ENCODE peak calls at places on chromosome 20, in five cellular contexts. One of them, this sample, is unnamed. For H3K4me1, the result is how much of the 10 kb centered on the place peaks cover.

GRCh38 chr20:31833130-31833930 is 12.1 kb downstream of the FOXS1 start:
- DNase-seq in breast epithelium: no peak
- DNase-seq in ovary: peak
- DNase-seq in IMR-90: peak
- DNase-seq in thyroid gland: peak
- DNase-seq in this sample: peak

GRCh38 chr20:41574802-41575389 is 43.3 kb downstream of the CHD6 start:
- DNase-seq in breast epithelium: no peak
- DNase-seq in ovary: no peak
- DNase-seq in IMR-90: no peak
- DNase-seq in thyroid gland: no peak
- DNase-seq in this sample: no peak

GRCh38 chr20:63378626-63379025 is 17.5 kb upstream of the CHRNA4 start:
- DNase-seq in breast epithelium: no peak
- DNase-seq in ovary: no peak
- DNase-seq in IMR-90: no peak
- DNase-seq in thyroid gland: no peak
- DNase-seq in this sample: no peak

GRCh38 chr20:38290829-38291581 is 13.0 kb upstream of the BPI start:
- DNase-seq in breast epithelium: no peak
- DNase-seq in ovary: no peak
- DNase-seq in IMR-90: peak
- DNase-seq in thyroid gland: no peak
- DNase-seq in this sample: no peak

GRCh38 chr20:38680492-38681118 is 43.7 kb upstream of the SLC32A1 start:
- DNase-seq in breast epithelium: no peak
- DNase-seq in ovary: no peak
- DNase-seq in IMR-90: peak
- DNase-seq in thyroid gland: peak
- DNase-seq in this sample: no peak

GRCh38 chr20:63978319-63979220 is 872 bp downstream of the SAMD10 start:
- DNase-seq in breast epithelium: peak
- DNase-seq in ovary: peak
- DNase-seq in IMR-90: peak
- DNase-seq in thyroid gland: peak
- DNase-seq in this sample: no peak

GRCh38 chr20:25036331-25036936 is 21.5 kb downstream of the ACSS1 start:
- DNase-seq in breast epithelium: no peak
- DNase-seq in ovary: no peak
- DNase-seq in IMR-90: no peak
- DNase-seq in thyroid gland: no peak
- DNase-seq in this sample: no peak

GRCh38 chr20:38355161-38356012 is 9.1 kb downstream of the LBP start:
- DNase-seq in breast epithelium: no peak
- DNase-seq in ovary: no peak
- DNase-seq in IMR-90: no peak
- DNase-seq in thyroid gland: no peak
- DNase-seq in this sample: no peak

GRCh38 chr20:39876974-39877615 is 811.9 kb downstream of the MAFB start:
- DNase-seq in breast epithelium: no peak
- DNase-seq in ovary: no peak
- DNase-seq in IMR-90: no peak
- DNase-seq in thyroid gland: no peak
- DNase-seq in this sample: no peak

GRCh38 chr20:34083137-34083536 is 28.9 kb downstream of the EIF2S2 start:
- DNase-seq in breast epithelium: no peak
- DNase-seq in ovary: peak
- DNase-seq in IMR-90: peak
- DNase-seq in thyroid gland: peak
- DNase-seq in this sample: peak

GRCh38 chr20:33515569-33516216 is 25.8 kb downstream of the CBFA2T2 start:
- DNase-seq in breast epithelium: no peak
- DNase-seq in ovary: no peak
- DNase-seq in IMR-90: no peak
- DNase-seq in thyroid gland: no peak
- DNase-seq in this sample: no peak

GRCh38 chr20:49482173-49482572 is 295 bp downstream of the KCNB1 start:
- DNase-seq in breast epithelium: no peak
- DNase-seq in ovary: no peak
- DNase-seq in IMR-90: no peak
- DNase-seq in thyroid gland: no peak
- DNase-seq in this sample: no peak

GRCh38 chr20:36591854-36592641 is 13.5 kb upstream of the RAB5IF start:
- DNase-seq in breast epithelium: no peak
- DNase-seq in ovary: peak
- DNase-seq in IMR-90: peak
- DNase-seq in thyroid gland: no peak
- DNase-seq in this sample: no peak

GRCh38 chr20:56595746-56596478 is 33.2 kb upstream of the TFAP2C start:
- DNase-seq in breast epithelium: no peak
- DNase-seq in ovary: no peak
- DNase-seq in IMR-90: no peak
- DNase-seq in thyroid gland: no peak
- DNase-seq in this sample: no peak

GRCh38 chr20:42179768-42180167 is 561.6 kb upstream of the CHD6 start:
- DNase-seq in breast epithelium: no peak
- DNase-seq in ovary: no peak
- DNase-seq in IMR-90: no peak
- DNase-seq in thyroid gland: no peak
- DNase-seq in this sample: no peak

GRCh38 chr20:4979841-4980410 is 21.4 kb downstream of the SLC23A2 start:
- DNase-seq in breast epithelium: no peak
- DNase-seq in ovary: no peak
- DNase-seq in IMR-90: no peak
- DNase-seq in thyroid gland: no peak
- DNase-seq in this sample: no peak

GRCh38 chr20:20303742-20304141 is 64.2 kb upstream of the INSM1 start:
- DNase-seq in breast epithelium: no peak
- DNase-seq in ovary: no peak
- DNase-seq in IMR-90: no peak
- DNase-seq in thyroid gland: no peak
- DNase-seq in this sample: no peak

GRCh38 chr20:37195018-37195417 is 15.7 kb upstream of the MROH8 start:
- DNase-seq in breast epithelium: no peak
- DNase-seq in ovary: no peak
- DNase-seq in IMR-90: no peak
- DNase-seq in thyroid gland: no peak
- DNase-seq in this sample: no peak

GRCh38 chr20:19815553-19815991 is 57.5 kb downstream of the RIN2 start:
- DNase-seq in breast epithelium: no peak
- DNase-seq in ovary: no peak
- DNase-seq in IMR-90: peak
- DNase-seq in thyroid gland: no peak
- DNase-seq in this sample: peak

GRCh38 chr20:20969701-20970100 is 136.5 kb downstream of the LINC00237 start:
- DNase-seq in breast epithelium: no peak
- DNase-seq in ovary: no peak
- DNase-seq in IMR-90: no peak
- DNase-seq in thyroid gland: no peak
- DNase-seq in this sample: no peak

DNA sequence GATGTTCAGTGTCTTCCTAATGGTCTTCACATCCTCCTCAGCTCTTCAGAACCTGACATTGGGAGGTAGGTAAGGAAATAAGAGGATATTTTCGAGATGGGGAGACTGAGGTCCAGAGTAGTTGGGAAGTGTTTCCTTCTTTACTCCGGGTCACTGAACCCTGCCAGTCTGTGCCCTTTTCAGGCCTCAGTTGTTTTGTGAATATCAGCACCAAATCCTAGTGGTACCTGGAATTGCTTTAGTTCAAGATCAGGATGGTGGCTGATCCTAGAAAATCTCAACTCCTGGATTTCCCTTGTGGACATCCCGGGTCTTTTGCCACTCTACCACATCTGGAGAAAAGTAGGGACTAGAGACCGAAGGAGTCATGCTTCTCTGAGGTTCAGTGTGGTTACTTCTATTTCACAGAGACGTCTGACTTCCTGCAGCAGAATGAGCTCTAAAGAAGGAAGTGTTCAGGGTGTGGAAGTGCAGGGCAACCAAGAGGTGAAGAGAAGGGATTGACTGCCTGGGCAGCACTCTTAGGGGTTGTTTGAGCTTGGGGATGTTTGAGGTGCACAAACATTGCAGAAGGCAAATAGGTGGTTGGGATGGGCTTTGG is 995 bp downstream of the STK4 start:
- DNase-seq in breast epithelium: no peak
- DNase-seq in ovary: no peak
- DNase-seq in IMR-90: no peak
- DNase-seq in thyroid gland: no peak
- DNase-seq in this sample: no peak
- TF ChIP-seq POLR2A in breast epithelium: no peak
- TF ChIP-seq POLR2A in ovary: no peak
- TF ChIP-seq POLR2A in IMR-90: no peak
- TF ChIP-seq POLR2A in thyroid gland: no peak
- TF ChIP-seq POLR2A in this sample: no peak

GRCh38 chr20:6295026-6295425 is 172.2 kb upstream of the FERMT1 start:
- DNase-seq in breast epithelium: no peak
- DNase-seq in ovary: no peak
- DNase-seq in IMR-90: no peak
- DNase-seq in thyroid gland: no peak
- DNase-seq in this sample: no peak

GRCh38 chr20:6299451-6299850 is 176.6 kb upstream of the FERMT1 start:
- DNase-seq in breast epithelium: no peak
- DNase-seq in ovary: no peak
- DNase-seq in IMR-90: no peak
- DNase-seq in thyroid gland: no peak
- DNase-seq in this sample: no peak

GRCh38 chr20:6298049-6298448 is 175.2 kb upstream of the FERMT1 start:
- DNase-seq in breast epithelium: no peak
- DNase-seq in ovary: no peak
- DNase-seq in IMR-90: no peak
- DNase-seq in thyroid gland: no peak
- DNase-seq in this sample: no peak

GRCh38 chr20:6295477-6296256 is 172.8 kb upstream of the FERMT1 start:
- DNase-seq in breast epithelium: no peak
- DNase-seq in ovary: no peak
- DNase-seq in IMR-90: no peak
- DNase-seq in thyroid gland: no peak
- DNase-seq in this sample: no peak
- H3K4me1 ChIP-seq in breast epithelium: under half
- H3K4me1 ChIP-seq in ovary: under half
- H3K4me1 ChIP-seq in IMR-90: under half
- H3K4me1 ChIP-seq in thyroid gland: under half
- H3K4me1 ChIP-seq in this sample: under half

GRCh38 chr20:50823319-50823718 is 28.5 kb downstream of the BCAS4 start:
- DNase-seq in breast epithelium: no peak
- DNase-seq in ovary: no peak
- DNase-seq in IMR-90: no peak
- DNase-seq in thyroid gland: no peak
- DNase-seq in this sample: no peak

GRCh38 chr20:50831605-50832004 is 36.7 kb downstream of the BCAS4 start:
- DNase-seq in breast epithelium: no peak
- DNase-seq in ovary: no peak
- DNase-seq in IMR-90: no peak
- DNase-seq in thyroid gland: no peak
- DNase-seq in this sample: no peak

GRCh38 chr20:50824137-50824536 is 29.3 kb downstream of the BCAS4 start:
- DNase-seq in breast epithelium: peak
- DNase-seq in ovary: peak
- DNase-seq in IMR-90: peak
- DNase-seq in thyroid gland: no peak
- DNase-seq in this sample: peak

GRCh38 chr20:50826121-50826520 is 31.3 kb downstream of the BCAS4 start:
- DNase-seq in breast epithelium: no peak
- DNase-seq in ovary: no peak
- DNase-seq in IMR-90: peak
- DNase-seq in thyroid gland: no peak
- DNase-seq in this sample: no peak

GRCh38 chr20:50828363-50829136 is 33.7 kb downstream of the BCAS4 start:
- DNase-seq in breast epithelium: no peak
- DNase-seq in ovary: no peak
- DNase-seq in IMR-90: no peak
- DNase-seq in thyroid gland: no peak
- DNase-seq in this sample: no peak
- TF ChIP-seq POLR2A in breast epithelium: no peak
- TF ChIP-seq POLR2A in ovary: no peak
- TF ChIP-seq POLR2A in IMR-90: no peak
- TF ChIP-seq POLR2A in thyroid gland: no peak
- TF ChIP-seq POLR2A in this sample: no peak

GRCh38 chr20:46063652-46064054 is 26.1 kb downstream of the NCOA5 start:
- DNase-seq in breast epithelium: no peak
- DNase-seq in ovary: no peak
- DNase-seq in IMR-90: no peak
- DNase-seq in thyroid gland: no peak
- DNase-seq in this sample: no peak
- H3K4me1 ChIP-seq in breast epithelium: under half
- H3K4me1 ChIP-seq in ovary: under half
- H3K4me1 ChIP-seq in IMR-90: under half
- H3K4me1 ChIP-seq in thyroid gland: under half
- H3K4me1 ChIP-seq in this sample: under half

GRCh38 chr20:45946149-45946970 is 11.9 kb downstream of the PCIF1 start:
- DNase-seq in breast epithelium: no peak
- DNase-seq in ovary: peak
- DNase-seq in IMR-90: no peak
- DNase-seq in thyroid gland: no peak
- DNase-seq in this sample: peak
- TF ChIP-seq POLR2A in breast epithelium: no peak
- TF ChIP-seq POLR2A in ovary: no peak
- TF ChIP-seq POLR2A in IMR-90: no peak
- TF ChIP-seq POLR2A in thyroid gland: no peak
- TF ChIP-seq POLR2A in this sample: peak

GRCh38 chr20:3164043-3164762 is 4.5 kb upstream of the FASTKD5 start:
- DNase-seq in breast epithelium: no peak
- DNase-seq in ovary: no peak
- DNase-seq in IMR-90: no peak
- DNase-seq in thyroid gland: no peak
- DNase-seq in this sample: no peak
- H3K4me1 ChIP-seq in breast epithelium: under half
- H3K4me1 ChIP-seq in ovary: under half
- H3K4me1 ChIP-seq in IMR-90: under half
- H3K4me1 ChIP-seq in thyroid gland: under half
- H3K4me1 ChIP-seq in this sample: under half

This sample was measured in tibial nerve.